ENCODE peak calls at places on chromosomes 16 and 17, in four cellular contexts. P, T, O and C are unnamed samples.

GRCh38 chr16:69555437-69555836 is 10.3 kb upstream of the NFAT5 start:
- DNase-seq in P (no peak), T (no peak), O (no peak), C (no peak)

GRCh38 chr17:74512041-74512440 is 19.2 kb downstream of the CD300LB start:
- DNase-seq in P (peak), T (peak), O (no peak), C (peak)

GRCh38 chr17:57519199-57519598 is 225.9 kb downstream of the CCDC182 start:
- DNase-seq in P (peak), T (no peak), O (peak), C (no peak)

GRCh38 chr16:58225965-58226602 is 28.2 kb upstream of the CSNK2A2 start:
- DNase-seq in P (no peak), T (no peak), O (no peak), C (no peak)

GRCh38 chr17:62703269-62703775 is 75.9 kb downstream of the MRC2 start:
- DNase-seq in P (peak), T (no peak), O (peak), C (no peak)

GRCh38 chr17:82019905-82020873 is 2.5 kb downstream of the CENPX start:
- DNase-seq in P (peak), T (peak), O (peak), C (no peak)

GRCh38 chr17:28712037-28712704 is 483 bp upstream of the PROCA1 start:
- DNase-seq in P (no peak), T (no peak), O (no peak), C (no peak)

GRCh38 chr17:57561072-57561861 is 183.8 kb downstream of the CCDC182 start:
- DNase-seq in P (no peak), T (no peak), O (no peak), C (no peak)

GRCh38 chr16:24736758-24737157 is 7.3 kb downstream of the TNRC6A start:
- DNase-seq in P (no peak), T (no peak), O (no peak), C (no peak)

GRCh38 chr17:20085283-20085875 is 76.2 kb downstream of the SPECC1 start:
- DNase-seq in P (peak), T (no peak), O (no peak), C (peak)

GRCh38 chr17:32341141-32341856 is 674 bp downstream of the C17orf75 start:
- DNase-seq in P (peak), T (no peak), O (no peak), C (no peak)

GRCh38 chr17:39950871-39951348 is 11.9 kb upstream of the GSDMA start:
- DNase-seq in P (no peak), T (no peak), O (no peak), C (no peak)

GRCh38 chr16:69481901-69482341 is 57.5 kb downstream of the CYB5B start:
- DNase-seq in P (peak), T (peak), O (peak), C (no peak)

GRCh38 chr17:78872486-78872885 is 30.5 kb downstream of the CEP295NL start:
- DNase-seq in P (no peak), T (no peak), O (no peak), C (no peak)

GRCh38 chr17:8954339-8954738 is 11.2 kb downstream of the PIK3R5 start:
- DNase-seq in P (no peak), T (peak), O (no peak), C (no peak)

GRCh38 chr17:77634710-77635109 is 323.8 kb upstream of the TNRC6C start:
- DNase-seq in P (no peak), T (no peak), O (no peak), C (no peak)

GRCh38 chr17:4566785-4567184 is 6.4 kb upstream of the GGT6 start:
- DNase-seq in P (peak), T (peak), O (peak), C (no peak)

GRCh38 chr17:4562000-4562969 is 1.9 kb upstream of the GGT6 start:
- DNase-seq in P (peak), T (no peak), O (no peak), C (no peak)

GRCh38 chr17:4560837-4561241 is 462 bp upstream of the GGT6 start:
- DNase-seq in P (no peak), T (no peak), O (no peak), C (no peak)

GRCh38 chr17:4559851-4560820 is at the start of gene GGT6:
- DNase-seq in P (no peak), T (no peak), O (no peak), C (no peak)

GRCh38 chr17:4565209-4566141 is 5.1 kb upstream of the GGT6 start:
- DNase-seq in P (peak), T (no peak), O (peak), C (peak)
- H3K4me3 ChIP-seq in P (no peak), T (no peak), O (no peak), C (no peak)

GRCh38 chr16:15482748-15483118 is 48.3 kb downstream of the BMERB1 start:
- DNase-seq in P (no peak), T (no peak), O (no peak), C (no peak)

GRCh38 chr16:15485175-15485574 is 50.8 kb downstream of the BMERB1 start:
- DNase-seq in P (no peak), T (no peak), O (no peak), C (no peak)

GRCh38 chr16:15484662-15485061 is 50.3 kb downstream of the BMERB1 start:
- DNase-seq in P (peak), T (no peak), O (peak), C (no peak)

GRCh38 chr16:15483857-15484256 is 49.5 kb downstream of the BMERB1 start:
- DNase-seq in P (no peak), T (no peak), O (no peak), C (no peak)

DNA sequence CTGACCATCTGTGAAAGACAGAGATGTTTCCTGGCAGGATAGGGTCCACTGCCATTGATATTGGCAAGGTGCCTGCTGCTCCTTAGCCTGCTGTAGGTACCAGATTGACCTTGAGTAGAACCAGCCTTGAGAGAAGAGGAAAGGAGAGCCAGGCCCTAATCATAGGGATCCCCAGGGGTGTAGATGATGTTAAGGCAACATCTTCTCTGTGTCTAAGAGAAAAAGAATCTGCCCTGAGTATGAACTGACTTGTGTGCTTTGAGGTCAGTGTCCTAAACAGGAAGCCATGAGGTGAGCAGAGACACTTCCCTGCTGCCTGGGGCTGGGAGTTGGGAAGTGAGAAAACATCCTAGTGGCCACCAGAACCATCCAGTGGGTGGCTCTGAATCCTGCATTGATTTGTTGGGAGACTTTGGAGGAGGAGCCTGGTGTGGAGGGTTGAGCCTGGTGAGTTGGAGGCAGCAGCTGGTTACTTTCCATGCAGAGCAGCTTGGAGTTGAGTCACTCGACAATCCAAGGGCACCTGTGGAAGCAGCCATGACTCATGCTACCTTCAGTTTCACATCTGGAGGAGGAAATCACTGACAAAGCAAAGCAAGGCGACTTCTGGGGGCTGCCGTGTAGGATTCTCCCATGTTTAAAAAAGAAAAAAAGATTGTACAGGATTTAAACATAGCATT is 47.8 kb downstream of the BMERB1 start:
- DNase-seq in P (peak), T (peak), O (peak), C (peak)
- TF ChIP-seq CTCF in P (no peak), T (no peak), O (peak), C (no peak)

GRCh38 chr17:45780921-45781320 is 3.2 kb upstream of the CRHR1 start:
- DNase-seq in P (no peak), T (no peak), O (no peak), C (no peak)

GRCh38 chr17:45784583-45785372 is 658 bp downstream of the CRHR1 start:
- DNase-seq in P (peak), T (no peak), O (no peak), C (no peak)

GRCh38 chr17:45783593-45784292 is 377 bp upstream of the CRHR1 start:
- DNase-seq in P (no peak), T (no peak), O (no peak), C (no peak)

GRCh38 chr17:45784293-45784582 is at the start of gene CRHR1:
- DNase-seq in P (no peak), T (no peak), O (no peak), C (no peak)

DNA sequence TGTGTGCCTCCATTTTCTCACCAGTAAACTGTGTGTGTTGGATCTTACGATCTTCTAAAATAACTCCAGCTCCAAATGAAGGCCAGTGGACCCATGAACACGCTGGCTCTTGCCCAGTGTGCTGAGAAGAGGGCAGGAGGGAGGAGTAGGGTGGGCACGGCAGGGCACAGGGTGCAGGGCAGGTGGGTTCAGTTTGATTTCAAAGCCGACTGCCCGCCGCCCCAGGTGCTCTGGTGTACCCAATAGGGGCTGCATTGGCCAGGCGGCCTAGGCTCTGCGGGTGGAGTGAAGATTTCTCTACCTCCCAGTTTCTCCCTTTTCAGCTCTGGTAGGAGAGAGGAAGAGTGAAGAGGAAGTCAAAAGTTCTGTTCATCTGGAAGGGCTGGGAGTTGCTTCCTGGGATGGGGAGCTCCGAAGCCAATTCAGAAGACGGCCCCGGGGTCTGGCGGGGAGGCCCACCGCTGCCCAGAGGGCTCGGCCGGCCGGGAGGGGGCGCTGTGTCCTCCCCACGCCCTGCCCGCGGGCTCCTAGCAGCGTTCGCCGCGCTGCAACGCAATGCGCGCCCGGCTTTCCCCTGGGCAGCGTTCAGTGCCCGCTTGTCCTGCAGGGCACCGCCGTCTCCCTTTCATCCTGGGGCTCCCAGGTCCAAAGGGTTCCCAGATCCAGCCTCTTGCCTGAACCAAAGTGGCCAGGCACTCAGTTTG is 1.1 kb upstream of the CRHR1 start:
- DNase-seq in P (no peak), T (no peak), O (no peak), C (no peak)
- H3K4me3 ChIP-seq in P (no peak), T (no peak), O (no peak), C (no peak)

GRCh38 chr17:64775701-64776570 is 113.8 kb upstream of the SMURF2 start:
- DNase-seq in P (no peak), T (no peak), O (no peak), C (no peak)

GRCh38 chr17:64772845-64773299 is 110.8 kb upstream of the SMURF2 start:
- DNase-seq in P (no peak), T (no peak), O (no peak), C (no peak)

GRCh38 chr17:64774888-64775600 is 112.9 kb upstream of the SMURF2 start:
- DNase-seq in P (no peak), T (no peak), O (no peak), C (no peak)

GRCh38 chr17:64773386-64773835 is 111.3 kb upstream of the SMURF2 start:
- DNase-seq in P (no peak), T (no peak), O (no peak), C (no peak)

GRCh38 chr17:64773836-64774761 is 112.0 kb upstream of the SMURF2 start:
- DNase-seq in P (peak), T (no peak), O (peak), C (no peak)
- TF ChIP-seq CTCF in P (peak), T (no peak), O (peak), C (peak)

GRCh38 chr16:2149630-2150417 is 1.4 kb downstream of the RAB26 start:
- DNase-seq in P (peak), T (no peak), O (no peak), C (no peak)

GRCh38 chr16:2147981-2148671 is at the start of gene RAB26:
- DNase-seq in P (peak), T (peak), O (peak), C (peak)

GRCh38 chr16:2150418-2151187 is 2.2 kb downstream of the RAB26 start:
- DNase-seq in P (peak), T (no peak), O (peak), C (no peak)

GRCh38 chr16:2147378-2147777 is 1.0 kb upstream of the RAB26 start:
- DNase-seq in P (no peak), T (no peak), O (no peak), C (no peak)

DNA sequence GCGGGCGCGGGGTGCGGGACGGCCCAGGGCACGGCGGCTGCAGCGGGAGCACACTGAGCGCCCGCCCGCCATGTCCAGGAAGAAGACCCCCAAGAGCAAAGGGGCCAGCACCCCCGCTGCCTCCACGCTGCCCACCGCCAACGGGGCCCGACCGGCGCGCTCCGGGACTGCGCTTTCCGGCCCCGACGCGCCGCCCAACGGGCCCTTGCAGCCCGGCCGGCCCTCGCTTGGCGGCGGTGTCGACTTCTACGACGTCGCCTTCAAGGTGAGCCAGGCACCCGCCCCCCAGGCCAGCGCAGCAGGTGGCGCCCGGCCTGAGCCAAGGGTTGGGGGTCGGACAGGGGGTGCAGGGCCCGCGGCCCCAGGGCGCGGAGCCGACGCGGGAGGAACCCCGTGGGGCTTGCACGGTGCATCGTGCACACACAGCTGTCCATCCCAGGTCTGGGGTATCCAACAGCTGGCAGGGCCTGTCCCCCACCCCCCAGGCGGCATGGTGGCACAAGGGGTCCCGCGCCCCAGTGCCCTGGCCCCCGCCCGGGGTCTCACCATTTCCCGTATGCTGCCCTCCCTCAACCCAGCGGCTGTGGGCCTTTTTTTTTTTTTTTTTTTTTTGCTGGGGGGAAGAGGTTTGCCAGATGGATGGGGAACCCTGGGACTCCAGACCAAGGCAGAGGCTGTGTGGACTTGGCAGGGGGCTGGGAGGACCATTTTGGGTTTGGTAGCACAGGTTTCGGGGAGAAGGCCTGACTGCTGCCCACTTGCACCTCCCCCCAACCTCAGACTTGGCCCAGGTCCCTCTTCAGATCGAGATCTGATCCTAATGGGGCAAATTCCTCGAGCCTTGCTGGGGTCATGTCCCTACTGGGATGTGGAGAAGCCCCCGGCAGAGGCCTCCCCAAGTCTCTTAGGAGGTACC is 547 bp downstream of the RAB26 start:
- DNase-seq in P (peak), T (no peak), O (no peak), C (no peak)
- H3K4me3 ChIP-seq in P (peak), T (no peak), O (peak), C (peak)

GRCh38 chr16:8935989-8936388 is 27.7 kb downstream of the USP7 start:
- DNase-seq in P (no peak), T (no peak), O (no peak), C (no peak)
- TF ChIP-seq CTCF in P (no peak), T (no peak), O (peak), C (peak)

GRCh38 chr17:4901648-4902344 is 1.1 kb downstream of the CHRNE start:
- DNase-seq in P (peak), T (peak), O (no peak), C (no peak)
- H3K4me3 ChIP-seq in P (no peak), T (no peak), O (no peak), C (no peak)